ENCODE peak calls at places on chromosomes 2 and 18, in seven cellular contexts. E, K, F, A, G, R and B are unnamed samples.

GRCh38 chr2:236033462-236033861 is 134.7 kb downstream of the GBX2 start:
- DNase-seq in E (no peak), K (no peak), F (no peak), A (no peak), G (no peak), R (no peak), B (no peak)

GRCh38 chr2:7007846-7008741 is 90.9 kb downstream of the RNF144A start:
- DNase-seq in E (no peak), K (peak), F (peak), A (peak), G (peak), R (peak), B (peak)

GRCh38 chr2:206527153-206527552 is 83.8 kb downstream of the ADAM23 start:
- DNase-seq in E (no peak), K (no peak), F (no peak), A (no peak), G (no peak), R (no peak), B (no peak)

GRCh38 chr2:74238879-74239278 is 40.5 kb downstream of the MTHFD2 start:
- DNase-seq in E (peak), K (peak), F (peak), A (peak), G (no peak), R (peak), B (no peak)

GRCh38 chr2:9693138-9693520 is 62.3 kb upstream of the YWHAQ start:
- DNase-seq in E (peak), K (peak), F (peak), A (peak), G (no peak), R (peak), B (no peak)

GRCh38 chr2:231418820-231419640 is 23.5 kb downstream of the B3GNT7 start:
- DNase-seq in E (no peak), K (no peak), F (no peak), A (no peak), G (no peak), R (no peak), B (no peak)

GRCh38 chr18:50142441-50143120 is 52.4 kb downstream of the MYO5B start:
- DNase-seq in E (no peak), K (no peak), F (no peak), A (no peak), G (no peak), R (no peak), B (no peak)

GRCh38 chr2:162258686-162259085 is 15.4 kb upstream of the FAP start:
- DNase-seq in E (peak), K (no peak), F (peak), A (no peak), G (no peak), R (peak), B (no peak)

GRCh38 chr2:235513984-235514626 is 20.3 kb downstream of the AGAP1 start:
- DNase-seq in E (no peak), K (no peak), F (no peak), A (no peak), G (no peak), R (no peak), B (no peak)

GRCh38 chr2:232368311-232368731 is 10.2 kb upstream of the ALPP start:
- DNase-seq in E (peak), K (no peak), F (peak), A (no peak), G (peak), R (no peak), B (no peak)

GRCh38 chr2:174014699-174015070 is 49.5 kb upstream of the SP3 start:
- DNase-seq in E (no peak), K (no peak), F (peak), A (no peak), G (no peak), R (no peak), B (no peak)

GRCh38 chr2:210399440-210400041 is 77.0 kb downstream of the LANCL1 start:
- DNase-seq in E (no peak), K (no peak), F (no peak), A (peak), G (no peak), R (peak), B (peak)

GRCh38 chr2:136305517-136306192 is 187.7 kb upstream of the CXCR4 start:
- DNase-seq in E (no peak), K (no peak), F (no peak), A (no peak), G (no peak), R (no peak), B (no peak)

GRCh38 chr2:66478729-66479316 is 43.9 kb downstream of the MEIS1 start:
- DNase-seq in E (no peak), K (no peak), F (no peak), A (no peak), G (no peak), R (no peak), B (no peak)

GRCh38 chr2:89833116-89833779 is 1141.8 kb downstream of the RPIA start:
- DNase-seq in E (no peak), K (no peak), F (peak), A (no peak), G (no peak), R (no peak), B (no peak)

GRCh38 chr2:33395660-33396249 is 80.7 kb upstream of the RASGRP3 start:
- DNase-seq in E (peak), K (peak), F (peak), A (peak), G (peak), R (peak), B (no peak)

GRCh38 chr2:201572822-201573493 is 70.3 kb downstream of the TMEM237 start:
- DNase-seq in E (no peak), K (no peak), F (no peak), A (no peak), G (no peak), R (no peak), B (no peak)

GRCh38 chr2:169452080-169452479 is 27.2 kb upstream of the BBS5 start:
- DNase-seq in E (peak), K (no peak), F (peak), A (peak), G (no peak), R (peak), B (peak)

GRCh38 chr2:68266655-68267054 is 14.3 kb upstream of the PPP3R1 start:
- DNase-seq in E (no peak), K (no peak), F (no peak), A (no peak), G (no peak), R (no peak), B (no peak)

GRCh38 chr2:65027611-65028244 is 28.5 kb upstream of the CEP68 start:
- DNase-seq in E (no peak), K (peak), F (no peak), A (no peak), G (no peak), R (peak), B (no peak)
- H3K4me3 ChIP-seq in E (no peak), K (no peak), F (no peak), A (no peak), G (no peak), R (no peak), B (no peak)

GRCh38 chr2:25043241-25043867 is 1.5 kb downstream of the EFR3B start:
- DNase-seq in E (peak), K (peak), F (peak), A (peak), G (peak), R (peak), B (peak)

GRCh38 chr2:25041928-25042320 is at the start of gene EFR3B:
- DNase-seq in E (peak), K (peak), F (peak), A (peak), G (peak), R (peak), B (peak)

GRCh38 chr2:25042321-25043240 is 705 bp downstream of the EFR3B start:
- DNase-seq in E (no peak), K (peak), F (peak), A (peak), G (peak), R (peak), B (no peak)

GRCh38 chr2:25039126-25039525 is 2.8 kb upstream of the EFR3B start:
- DNase-seq in E (no peak), K (no peak), F (no peak), A (no peak), G (no peak), R (no peak), B (no peak)

GRCh38 chr2:25041307-25041927 is 459 bp upstream of the EFR3B start:
- DNase-seq in E (no peak), K (peak), F (peak), A (peak), G (peak), R (peak), B (no peak)
- TF ChIP-seq CTCF in E (peak), K (peak), F (peak), A (peak), G (peak), R (peak), B (peak)

DNA sequence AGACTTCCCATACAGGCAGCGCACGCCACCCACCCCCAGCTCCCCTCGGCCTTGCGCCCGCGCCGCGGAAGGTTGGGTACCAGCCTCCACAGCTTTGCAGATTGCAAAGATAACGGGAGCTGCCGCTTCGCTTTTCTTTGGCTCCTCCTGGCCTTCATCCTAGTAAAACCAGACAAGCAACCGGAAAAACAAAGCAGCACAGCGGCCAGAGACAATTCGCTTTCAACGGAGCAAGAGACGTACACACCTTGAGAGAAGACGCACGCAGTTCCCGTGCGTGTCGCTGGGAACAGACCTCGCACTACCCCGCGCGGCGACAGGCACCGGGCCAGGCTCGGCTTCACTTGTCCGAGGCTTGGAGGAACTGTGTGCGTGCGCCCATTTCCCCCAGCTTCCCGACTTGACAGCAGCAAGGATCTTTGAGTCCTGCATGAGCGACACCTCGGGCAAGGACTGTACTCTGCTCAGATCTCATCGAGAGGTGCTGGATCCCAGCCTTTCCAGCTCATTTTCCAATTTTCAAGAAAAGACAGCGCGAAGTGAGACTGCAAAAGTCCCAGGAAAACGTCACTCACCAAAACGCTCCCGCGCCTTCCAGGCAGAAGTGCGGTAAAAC is 964 bp downstream of the ZBTB7C start:
- DNase-seq in E (no peak), K (no peak), F (no peak), A (no peak), G (peak), R (no peak), B (no peak)
- H3K4me3 ChIP-seq in E (no peak), K (peak), F (no peak), A (no peak), G (peak), R (no peak), B (peak)

GRCh38 chr18:12373771-12374116 is 3.3 kb downstream of the AFG3L2 start:
- DNase-seq in E (no peak), K (no peak), F (no peak), A (no peak), G (no peak), R (no peak), B (no peak)

GRCh38 chr18:12376034-12376717 is 851 bp downstream of the AFG3L2 start:
- DNase-seq in E (no peak), K (peak), F (no peak), A (no peak), G (peak), R (peak), B (no peak)

GRCh38 chr18:12374398-12374797 is 2.6 kb downstream of the AFG3L2 start:
- DNase-seq in E (no peak), K (no peak), F (no peak), A (no peak), G (no peak), R (no peak), B (no peak)

GRCh38 chr18:12376718-12377555 is at the start of gene AFG3L2:
- DNase-seq in E (peak), K (peak), F (peak), A (peak), G (peak), R (peak), B (peak)

GRCh38 chr18:12377556-12378553 is 828 bp upstream of the AFG3L2 start:
- DNase-seq in E (no peak), K (no peak), F (no peak), A (no peak), G (peak), R (no peak), B (no peak)
- TF ChIP-seq CTCF in E (no peak), K (peak), F (peak), A (peak), G (peak), R (peak), B (peak)

GRCh38 chr18:36724591-36725001 is 104.2 kb downstream of the TPGS2 start:
- DNase-seq in E (no peak), K (no peak), F (peak), A (peak), G (no peak), R (peak), B (no peak)
- H3K4me3 ChIP-seq in E (no peak), K (no peak), F (peak), A (no peak), G (no peak), R (peak), B (no peak)

GRCh38 chr2:127526142-127526939 is at the start of gene IWS1:
- DNase-seq in E (peak), K (peak), F (peak), A (peak), G (peak), R (peak), B (peak)

GRCh38 chr2:127525692-127526141 is 572 bp downstream of the IWS1 start:
- DNase-seq in E (no peak), K (peak), F (peak), A (peak), G (peak), R (peak), B (peak)

GRCh38 chr2:127530245-127531132 is 4.2 kb upstream of the IWS1 start:
- DNase-seq in E (no peak), K (no peak), F (no peak), A (no peak), G (no peak), R (no peak), B (no peak)

GRCh38 chr2:127528487-127528886 is 2.2 kb upstream of the IWS1 start:
- DNase-seq in E (no peak), K (no peak), F (no peak), A (no peak), G (peak), R (no peak), B (no peak)

DNA sequence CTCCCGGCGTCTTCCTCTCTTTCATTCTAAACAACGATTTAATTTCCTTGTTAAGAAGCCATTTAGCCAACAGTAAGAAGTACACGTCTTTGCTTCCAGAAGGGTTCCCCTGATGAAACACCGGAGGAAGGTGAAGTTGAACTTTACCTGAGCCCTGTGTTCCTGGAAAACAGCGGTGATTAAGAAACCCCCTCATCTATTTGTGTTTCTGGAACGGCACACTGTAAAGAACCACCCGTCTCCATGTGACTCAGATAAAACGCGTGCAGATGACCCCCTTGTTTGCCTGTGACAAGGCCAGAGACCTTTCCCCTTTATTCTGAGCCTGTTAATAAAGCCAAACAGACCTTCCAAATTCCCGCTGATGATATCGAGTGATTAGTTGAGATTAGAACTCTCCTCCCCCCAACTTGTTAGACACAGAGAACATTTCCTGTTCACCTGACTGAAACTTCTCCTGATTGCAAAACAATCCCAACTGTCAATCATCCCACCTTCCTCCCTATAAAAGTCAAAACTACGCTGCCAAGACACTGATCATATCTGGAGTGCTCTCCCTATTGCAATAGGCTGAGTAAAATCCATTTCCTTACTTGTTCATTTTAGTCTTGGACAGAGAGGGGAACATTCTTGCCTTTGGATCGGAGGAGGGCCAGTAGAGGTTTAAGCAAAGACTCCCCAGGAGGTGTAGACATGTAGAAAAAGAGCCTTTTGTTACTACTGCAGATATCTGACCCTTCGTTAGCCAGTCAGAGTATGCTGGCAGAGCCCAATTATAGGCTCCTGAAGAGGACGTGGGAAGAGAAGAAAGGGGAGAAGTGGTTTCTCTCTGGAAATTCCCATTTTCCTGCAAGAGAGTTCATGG is 883 bp upstream of the IWS1 start:
- DNase-seq in E (no peak), K (no peak), F (no peak), A (no peak), G (peak), R (no peak), B (no peak)
- TF ChIP-seq CTCF in E (no peak), K (peak), F (peak), A (no peak), G (no peak), R (no peak), B (peak)

GRCh38 chr2:219442206-219443015 is 7.8 kb downstream of the SPEG start:
- DNase-seq in E (no peak), K (no peak), F (no peak), A (no peak), G (peak), R (no peak), B (no peak)
- H3K4me3 ChIP-seq in E (peak), K (peak), F (peak), A (peak), G (peak), R (peak), B (peak)